ENCODE peak calls at places on chromosomes 11 and 22, in ten cellular contexts. W, Q, O, A, I, Y, M, G, D and J are unnamed samples.

GRCh38 chr11:68049509-68050370 is 10.9 kb downstream of the TCIRG1 start:
- DNase-seq in W (no peak), Q (no peak), O (no peak), A (no peak), I (peak; percentile 70), Y (no peak), M (no peak), G (no peak), D (peak; percentile 59), J (no peak)

GRCh38 chr11:9075441-9076000 is 15.9 kb downstream of the SCUBE2 start:
- DNase-seq in W (no peak), Q (no peak), O (no peak), A (no peak), I (no peak), Y (no peak), M (no peak), G (no peak), D (no peak), J (no peak)

GRCh38 chr11:110389946-110390345 is 39.8 kb upstream of the FDX1 start:
- DNase-seq in W (no peak), Q (no peak), O (no peak), A (no peak), I (no peak), Y (no peak), M (no peak), G (no peak), D (no peak), J (no peak)

GRCh38 chr11:76598426-76598839 is 72.1 kb downstream of the LRRC32 start:
- DNase-seq in W (no peak), Q (peak; percentile 71), O (no peak), A (peak; percentile 21), I (peak; percentile 75), Y (peak; percentile 51), M (no peak), G (no peak), D (peak; percentile 51), J (peak; percentile 56)

GRCh38 chr11:128496684-128497056 is 90.7 kb downstream of the ETS1 start:
- DNase-seq in W (no peak), Q (peak; percentile 94), O (no peak), A (no peak), I (no peak), Y (no peak), M (peak; percentile 78), G (no peak), D (no peak), J (no peak)

GRCh38 chr11:16403448-16403803 is 47.1 kb upstream of the SOX6 start:
- DNase-seq in W (no peak), Q (no peak), O (no peak), A (no peak), I (no peak), Y (no peak), M (no peak), G (no peak), D (no peak), J (no peak)

GRCh38 chr11:126793596-126793995 is 207.0 kb downstream of the KIRREL3 start:
- DNase-seq in W (no peak), Q (no peak), O (no peak), A (no peak), I (no peak), Y (no peak), M (no peak), G (no peak), D (no peak), J (no peak)

GRCh38 chr11:125975634-125976033 is 29.8 kb downstream of the VSIG10L2 start:
- DNase-seq in W (no peak), Q (no peak), O (no peak), A (no peak), I (no peak), Y (no peak), M (no peak), G (no peak), D (no peak), J (no peak)

GRCh38 chr11:94131363-94132115 is 2.9 kb downstream of the PANX1 start:
- DNase-seq in W (no peak), Q (no peak), O (peak; percentile 81), A (no peak), I (no peak), Y (no peak), M (no peak), G (no peak), D (no peak), J (peak; percentile 50)

GRCh38 chr22:46007848-46008261 is 30.9 kb upstream of the WNT7B start:
- DNase-seq in W (no peak), Q (no peak), O (no peak), A (no peak), I (peak; percentile 97), Y (no peak), M (peak; percentile 95), G (no peak), D (peak; percentile 92), J (peak; percentile 87)

GRCh38 chr22:24592144-24592845 is 578 bp downstream of the LRRC75B start:
- DNase-seq in W (no peak), Q (no peak), O (no peak), A (no peak), I (no peak), Y (peak; percentile 44), M (peak; percentile 83), G (no peak), D (no peak), J (no peak)

GRCh38 chr11:79076526-79077115 is 364.2 kb downstream of the TENM4 start:
- DNase-seq in W (no peak), Q (peak; percentile 49), O (peak; percentile 29), A (peak; percentile 25), I (no peak), Y (no peak), M (no peak), G (no peak), D (no peak), J (no peak)

GRCh38 chr11:64327338-64327737 is 9.4 kb downstream of the PRDX5 start:
- DNase-seq in W (no peak), Q (no peak), O (no peak), A (no peak), I (no peak), Y (no peak), M (no peak), G (no peak), D (no peak), J (no peak)

GRCh38 chr11:101915811-101916291 is 471 bp downstream of the ANGPTL5 start:
- DNase-seq in W (no peak), Q (peak; percentile 33), O (peak; percentile 51), A (no peak), I (peak; percentile 37), Y (peak; percentile 9), M (no peak), G (no peak), D (peak; percentile 56), J (peak; percentile 36)

GRCh38 chr11:117300773-117301172 is 9.6 kb downstream of the BACE1-AS start:
- DNase-seq in W (no peak), Q (no peak), O (no peak), A (no peak), I (no peak), Y (no peak), M (no peak), G (no peak), D (no peak), J (no peak)

GRCh38 chr22:33579448-33580093 is 340.7 kb downstream of the LARGE1 start:
- DNase-seq in W (no peak), Q (peak; percentile 60), O (peak; percentile 14), A (peak; percentile 24), I (peak; percentile 48), Y (peak; percentile 35), M (no peak), G (peak; percentile 6), D (peak; percentile 2), J (peak; percentile 38)

GRCh38 chr11:116731097-116731761 is 41.6 kb downstream of the BUD13 start:
- DNase-seq in W (no peak), Q (no peak), O (peak; percentile 15), A (no peak), I (no peak), Y (no peak), M (peak; percentile 74), G (no peak), D (peak; percentile 45), J (peak; percentile 10)

GRCh38 chr11:12625438-12626071 is 48.7 kb upstream of the TEAD1 start:
- DNase-seq in W (no peak), Q (peak; percentile 9), O (no peak), A (no peak), I (peak; percentile 53), Y (no peak), M (no peak), G (no peak), D (peak; percentile 92), J (peak; percentile 98)

GRCh38 chr11:33835143-33835878 is 56.6 kb downstream of the LMO2 start:
- DNase-seq in W (no peak), Q (peak; percentile 68), O (peak; percentile 44), A (no peak), I (peak; percentile 64), Y (no peak), M (no peak), G (no peak), D (peak; percentile 72), J (peak; percentile 76)

GRCh38 chr22:31263896-31264295 is 28.4 kb downstream of the PIK3IP1 start:
- DNase-seq in W (no peak), Q (no peak), O (no peak), A (no peak), I (no peak), Y (no peak), M (no peak), G (no peak), D (no peak), J (no peak)

GRCh38 chr11:92986585-92986984 is 17.1 kb downstream of the MTNR1B start:
- DNase-seq in W (no peak), Q (no peak), O (no peak), A (no peak), I (no peak), Y (no peak), M (no peak), G (no peak), D (no peak), J (no peak)

GRCh38 chr11:92489831-92490399 is 265.3 kb downstream of the FAT3 start:
- DNase-seq in W (no peak), Q (no peak), O (no peak), A (no peak), I (no peak), Y (no peak), M (no peak), G (no peak), D (no peak), J (no peak)

GRCh38 chr11:13152736-13153541 is 124.7 kb upstream of the BMAL1 start:
- DNase-seq in W (no peak), Q (no peak), O (peak; percentile 22), A (no peak), I (peak; percentile 18), Y (no peak), M (no peak), G (no peak), D (peak; percentile 38), J (peak; percentile 42)

GRCh38 chr22:49964136-49964492 is 3.5 kb downstream of the PIM3 start:
- DNase-seq in W (peak; percentile 9), Q (no peak), O (no peak), A (peak; percentile 29), I (no peak), Y (no peak), M (peak; percentile 81), G (no peak), D (no peak), J (no peak)

GRCh38 chr22:49324527-49325491 is 502.9 kb downstream of the BRD1 start:
- DNase-seq in W (no peak), Q (peak; percentile 23), O (no peak), A (peak; percentile 41), I (peak; percentile 51), Y (no peak), M (peak; percentile 70), G (no peak), D (no peak), J (no peak)

GRCh38 chr11:12287374-12288211 is 89.8 kb upstream of the PARVA start:
- DNase-seq in W (no peak), Q (peak; percentile 20), O (peak; percentile 41), A (peak; percentile 15), I (peak; percentile 96), Y (no peak), M (peak; percentile 94), G (no peak), D (peak; percentile 99), J (peak; percentile 99)

GRCh38 chr22:49025791-49026475 is 801.7 kb downstream of the BRD1 start:
- DNase-seq in W (no peak), Q (no peak), O (no peak), A (no peak), I (no peak), Y (no peak), M (peak; percentile 64), G (no peak), D (no peak), J (no peak)

GRCh38 chr11:44380009-44380313 is 70.0 kb upstream of the ALX4 start:
- DNase-seq in W (no peak), Q (no peak), O (peak; percentile 50), A (no peak), I (no peak), Y (no peak), M (peak; percentile 50), G (no peak), D (no peak), J (no peak)